ENCODE peak calls at places on chromosomes 6 and 20, in six cellular contexts. N is pancreas, Q is adipocyte, Z is H1, K is HCT116, J is aorta. U is an unnamed sample.

GRCh38 chr20:33076662-33077398 is 2.6 kb upstream of the BPIFB4 start:
- DNase-seq in K (peak; percentile 35), N (no peak), J (no peak), Z (no peak), Q (peak; percentile 7), U (no peak)

GRCh38 chr20:44642203-44643153 is 9.0 kb downstream of the ADA start:
- DNase-seq in J (peak; percentile 80), Q (peak; percentile 65), N (peak; percentile 67), Z (peak; percentile 63), K (no peak), U (peak; percentile 45)

GRCh38 chr6:130293800-130294199 is 71.0 kb upstream of the SAMD3 start:
- DNase-seq in N (no peak), Z (no peak), J (no peak), K (peak; percentile 45), Q (peak; percentile 80), U (no peak)

GRCh38 chr6:72411872-72412708 is 209.8 kb upstream of the KCNQ5 start:
- DNase-seq in K (peak; percentile 54), Q (peak; percentile 84), N (peak; percentile 83), Z (peak; percentile 94), J (peak; percentile 54), U (peak; percentile 71)

GRCh38 chr20:50245561-50246366 is 55.1 kb downstream of the CEBPB start:
- DNase-seq in Q (peak; percentile 78), K (peak; percentile 23), Z (no peak), J (no peak), N (no peak), U (no peak)

GRCh38 chr6:44868905-44869304 is 459.2 kb upstream of the RUNX2 start:
- DNase-seq in Q (no peak), K (no peak), J (no peak), Z (no peak), N (no peak), U (no peak)

GRCh38 chr6:142842423-142843261 is 102.3 kb downstream of the HIVEP2 start:
- DNase-seq in N (no peak), J (no peak), Z (no peak), Q (peak; percentile 60), K (no peak), U (no peak)

GRCh38 chr6:8526619-8527018 is 91.3 kb upstream of the SLC35B3 start:
- DNase-seq in J (no peak), N (no peak), K (no peak), Z (no peak), Q (no peak), U (no peak)

GRCh38 chr6:91716361-91716760 is 1129.5 kb upstream of the MAP3K7 start:
- DNase-seq in Z (no peak), J (no peak), N (no peak), K (no peak), Q (no peak), U (no peak)

GRCh38 chr6:62102387-62102786 is 183.6 kb downstream of the KHDRBS2 start:
- DNase-seq in J (no peak), K (no peak), Q (no peak), Z (no peak), N (no peak), U (no peak)

GRCh38 chr6:12991435-12991834 is 274.9 kb downstream of the PHACTR1 start:
- DNase-seq in N (no peak), Q (no peak), K (no peak), J (no peak), Z (no peak), U (no peak)

GRCh38 chr20:47319517-47320252 is 36.8 kb downstream of the ZMYND8 start:
- DNase-seq in J (peak; percentile 63), K (peak; percentile 78), Q (peak; percentile 66), Z (peak; percentile 73), N (peak; percentile 63), U (peak; percentile 88)

GRCh38 chr20:23156842-23157423 is 70.8 kb upstream of the CD93 start:
- DNase-seq in K (no peak), J (no peak), N (no peak), Q (no peak), Z (peak; percentile 24), U (no peak)

GRCh38 chr6:41705996-41706835 is 29.2 kb downstream of the TFEB start:
- DNase-seq in J (peak; percentile 94), Q (peak; percentile 86), K (no peak), Z (peak; percentile 92), N (no peak), U (peak; percentile 79)

GRCh38 chr20:34311118-34312023 is 8.2 kb upstream of the AHCY start:
- DNase-seq in K (no peak), Q (no peak), N (peak; percentile 78), Z (peak; percentile 76), J (peak; percentile 55), U (no peak)

GRCh38 chr6:90584636-90585255 is 2.1 kb downstream of the MAP3K7 start:
- DNase-seq in N (no peak), J (no peak), Q (peak; percentile 50), Z (no peak), K (no peak), U (no peak)

GRCh38 chr6:93183513-93183912 is 235.8 kb downstream of the EPHA7 start:
- DNase-seq in K (no peak), Q (no peak), Z (no peak), N (no peak), J (no peak), U (no peak)

GRCh38 chr6:35213824-35214756 is at the start of gene SCUBE3:
- DNase-seq in Q (peak; percentile 65), Z (peak; percentile 81), J (peak; percentile 59), K (no peak), N (peak; percentile 72), U (no peak)
- H3K4me3 ChIP-seq in Q (peak within 1 kb of the TSS; percentile 82), Z (peak within 1 kb of the TSS; percentile 45), J (peak within 1 kb of the TSS; percentile 96), K (no peak within 1 kb of the TSS), N (peak within 1 kb of the TSS; percentile 17), U (peak within 1 kb of the TSS; percentile 37)

GRCh38 chr6:37242429-37243052 is 15.0 kb upstream of the TBC1D22B start:
- DNase-seq in Q (peak; percentile 94), J (peak; percentile 70), K (peak; percentile 82), N (no peak), Z (no peak), U (peak; percentile 33)

GRCh38 chr6:37241131-37241530 is 16.4 kb upstream of the TBC1D22B start:
- DNase-seq in N (no peak), K (no peak), Z (no peak), J (no peak), Q (no peak), U (no peak)

GRCh38 chr6:37243816-37244370 is 13.7 kb upstream of the TBC1D22B start:
- DNase-seq in Z (no peak), K (no peak), J (no peak), N (no peak), Q (no peak), U (no peak)

GRCh38 chr6:37243131-37243815 is 14.3 kb upstream of the TBC1D22B start:
- DNase-seq in Z (no peak), J (no peak), K (no peak), N (no peak), Q (no peak), U (no peak)

DNA sequence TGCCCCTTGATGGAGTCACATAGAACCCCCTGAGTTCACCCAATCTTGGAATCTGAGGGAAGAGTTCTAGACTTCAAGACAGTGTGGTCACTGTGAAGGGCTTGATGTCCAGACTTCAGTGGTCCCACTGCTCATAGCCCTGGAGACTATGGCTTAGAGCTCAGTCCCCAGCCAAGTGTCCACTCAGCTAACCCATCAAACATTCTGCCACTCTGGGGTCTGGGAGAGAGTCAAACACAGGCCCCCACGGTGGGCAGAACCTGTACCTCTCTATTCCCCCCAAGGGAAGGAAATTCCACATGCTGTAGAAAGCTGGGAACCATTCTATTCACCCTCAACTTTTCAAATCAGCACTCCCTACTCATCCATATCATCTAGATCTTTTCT is 15.5 kb upstream of the TBC1D22B start:
- DNase-seq in Z (no peak), K (no peak), Q (no peak), N (no peak), J (no peak), U (no peak)
- H3K4me3 ChIP-seq in Z (no peak overlapping the region), K (peak overlapping the region; percentile 27), Q (peak overlapping the region; percentile 38), N (no peak overlapping the region), J (no peak overlapping the region), U (no peak overlapping the region)

GRCh38 chr6:52512199-52512598 is 64.7 kb downstream of the TRAM2 start:
- DNase-seq in K (peak; percentile 10), Z (no peak), J (peak; percentile 70), Q (peak; percentile 94), N (no peak), U (no peak)
- H3K4me3 ChIP-seq in K (no peak overlapping the region), Z (no peak overlapping the region), J (no peak overlapping the region), Q (no peak overlapping the region), N (no peak overlapping the region), U (no peak overlapping the region)

GRCh38 chr20:63573739-63574131 is 304 bp downstream of the HELZ2 start:
- DNase-seq in J (no peak), K (no peak), N (no peak), Q (no peak), Z (no peak), U (no peak)

GRCh38 chr20:63574156-63574828 is at the start of gene HELZ2:
- DNase-seq in Z (peak; percentile 78), J (peak; percentile 86), N (peak; percentile 87), Q (peak; percentile 91), K (peak; percentile 16), U (peak; percentile 78)

GRCh38 chr20:63572788-63573738 is 976 bp downstream of the HELZ2 start:
- DNase-seq in Q (peak; percentile 10), J (no peak), N (no peak), Z (no peak), K (no peak), U (no peak)

GRCh38 chr20:63576311-63576710 is 2.3 kb upstream of the HELZ2 start:
- DNase-seq in Q (no peak), J (no peak), Z (no peak), N (no peak), K (no peak), U (no peak)

DNA sequence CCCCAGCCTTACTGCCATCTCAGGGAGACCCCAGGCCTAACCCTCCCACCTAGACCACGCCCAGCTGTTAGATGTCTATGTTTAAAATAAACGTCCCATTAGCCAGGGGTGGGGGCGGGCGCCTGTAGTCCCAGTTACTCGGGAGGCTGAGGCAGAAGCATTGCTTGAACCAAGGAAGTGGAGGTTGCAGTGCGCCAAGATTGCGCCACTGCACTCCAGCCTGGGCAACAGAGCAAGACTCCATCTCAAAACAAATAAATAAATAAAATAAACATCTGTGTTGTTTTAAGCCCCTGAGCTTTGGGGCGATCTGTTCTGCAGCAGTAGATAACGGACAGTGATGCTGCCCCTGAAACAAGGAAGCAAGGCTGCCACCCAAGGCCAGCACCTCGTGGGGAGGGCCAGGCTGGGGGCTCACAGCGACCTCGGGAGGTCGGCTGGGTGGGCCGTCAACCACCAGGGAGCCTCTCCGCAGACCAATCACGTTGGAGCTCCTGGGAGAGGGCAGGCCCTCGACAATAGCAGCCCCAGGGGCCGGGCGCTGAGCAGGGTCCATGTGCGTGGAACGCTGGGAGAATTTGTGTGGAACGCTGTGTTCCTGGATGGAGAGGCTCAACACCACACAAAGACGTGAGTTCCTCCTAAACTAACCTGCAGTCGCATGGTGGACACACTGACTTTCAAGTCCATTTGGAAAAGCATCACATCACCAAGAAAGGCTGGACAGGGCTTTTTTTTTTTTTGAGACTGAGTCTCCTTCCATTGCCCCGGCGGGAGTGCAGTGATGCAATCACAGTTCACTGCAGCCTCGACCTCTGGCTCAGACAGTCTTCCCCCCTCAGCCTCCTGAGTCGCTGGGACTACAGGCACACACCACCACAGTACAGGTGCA is 1.0 kb upstream of the HELZ2 start:
- DNase-seq in J (no peak), K (no peak), Z (no peak), N (no peak), Q (peak; percentile 21), U (no peak)
- H3K4me3 ChIP-seq in J (no peak overlapping the region), K (peak overlapping the region; percentile 60), Z (no peak overlapping the region), N (no peak overlapping the region), Q (no peak overlapping the region), U (no peak overlapping the region)

DNA sequence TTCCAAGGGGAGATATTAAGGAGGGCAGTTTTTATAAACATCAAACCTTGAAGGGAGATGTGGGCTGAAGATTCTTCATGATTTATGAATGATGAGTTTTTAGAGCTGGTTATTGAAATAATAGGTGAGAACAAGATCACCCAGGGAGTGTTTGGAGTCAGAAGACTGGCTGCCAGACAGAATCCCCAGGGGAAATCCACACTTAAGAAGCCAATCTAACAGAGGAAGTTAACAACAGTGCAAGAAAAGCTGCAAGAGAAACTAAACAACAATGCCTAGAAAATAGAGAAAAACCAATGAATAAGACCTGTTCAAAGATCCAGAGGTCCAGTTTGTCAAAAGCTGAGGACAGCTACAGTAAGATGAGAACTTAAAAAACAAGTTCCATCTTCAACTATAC is 167.9 kb upstream of the MAN1A1 start:
- DNase-seq in Z (no peak), N (no peak), Q (no peak), K (no peak), J (no peak), U (no peak)
- H3K4me3 ChIP-seq in Z (no peak overlapping the region), N (no peak overlapping the region), Q (no peak overlapping the region), K (no peak overlapping the region), J (no peak overlapping the region), U (no peak overlapping the region)